ENCODE peak calls at places on chromosomes 1 and 21, in ten cellular contexts. C is M059J; T is activated CD8-positive, alpha-beta memory T cell treated with anti-CD3 and anti-CD28 coated beads for 4 hours; G is cardiac muscle cell; S is ACHN; M is EH; W is activated CD4-positive, alpha-beta T cell treated with anti-CD3 and anti-CD28 coated beads for 1 hour; R is stimulated activated naive CD8-positive, alpha-beta T cell treated with anti-CD3 and anti-CD28 coated beads, Interleukin-15, Interleukin-2, amounts not matched to agents 100 U/mL and 50 U/mL, for 24 hours; I is kidney; Y is neuronal stem cell. A is an unnamed sample.

GRCh38 chr1:173506437-173506836 is 29.3 kb downstream of the PRDX6 start:
- DNase-seq in M (no peak), R (no peak), G (no peak), Y (no peak), C (peak), W (no peak), T (no peak), I (no peak), S (peak), A (peak)

GRCh38 chr1:17599301-17600300 is 60.1 kb downstream of the ARHGEF10L start:
- DNase-seq in C (no peak), Y (no peak), I (no peak), R (no peak), G (no peak), S (no peak), T (no peak), M (no peak), W (no peak), A (no peak)

GRCh38 chr1:21344750-21345443 is 54.6 kb upstream of the ECE1 start:
- DNase-seq in C (peak), T (no peak), Y (no peak), I (peak), G (no peak), M (no peak), W (no peak), S (no peak), R (peak), A (no peak)

GRCh38 chr1:48470506-48470905 is 1.5 kb downstream of the SPATA6 start:
- DNase-seq in Y (no peak), C (no peak), G (peak), M (peak), R (no peak), S (peak), I (peak), T (no peak), W (no peak), A (no peak)

GRCh38 chr1:163412216-163412615 is 90.5 kb downstream of the NUF2 start:
- DNase-seq in R (no peak), G (no peak), Y (no peak), W (no peak), S (no peak), T (no peak), M (no peak), I (no peak), C (no peak), A (no peak)

GRCh38 chr1:18230840-18231239 is 123.2 kb downstream of the IGSF21 start:
- DNase-seq in S (no peak), Y (no peak), I (no peak), W (no peak), G (no peak), T (no peak), C (no peak), R (no peak), M (no peak), A (no peak)

GRCh38 chr1:147719711-147720225 is 40.6 kb downstream of the GJA5 start:
- DNase-seq in C (no peak), Y (no peak), T (no peak), W (no peak), M (no peak), R (no peak), S (no peak), I (no peak), G (peak), A (no peak)

GRCh38 chr1:175882192-175882591 is 138.8 kb upstream of the TNR start:
- DNase-seq in I (no peak), C (no peak), Y (no peak), T (no peak), G (no peak), M (no peak), R (no peak), W (no peak), S (no peak), A (no peak)

GRCh38 chr1:209657140-209657879 is 5.1 kb upstream of the LAMB3 start:
- DNase-seq in T (no peak), M (no peak), S (no peak), R (no peak), I (no peak), C (peak), Y (no peak), W (no peak), G (no peak), A (no peak)

GRCh38 chr21:21052672-21053071 is 54.5 kb downstream of the NCAM2 start:
- DNase-seq in I (no peak), G (no peak), M (no peak), T (no peak), W (no peak), Y (no peak), C (no peak), S (no peak), R (no peak), A (no peak)

GRCh38 chr1:8473121-8473891 is 155.4 kb downstream of the SLC45A1 start:
- DNase-seq in G (no peak), M (no peak), Y (no peak), S (no peak), W (no peak), I (no peak), C (no peak), R (no peak), T (no peak), A (no peak)

GRCh38 chr1:175725684-175726083 is 17.7 kb downstream of the TNR start:
- DNase-seq in W (no peak), G (peak), I (no peak), M (peak), Y (peak), C (peak), R (no peak), T (no peak), S (peak), A (peak)

GRCh38 chr1:211356723-211357418 is 30.2 kb downstream of the TRAF5 start:
- DNase-seq in W (no peak), R (no peak), S (no peak), Y (no peak), T (no peak), I (no peak), G (peak), C (no peak), M (peak), A (no peak)

GRCh38 chr1:29514361-29515187 is 278.3 kb downstream of the PTPRU start:
- DNase-seq in M (no peak), S (no peak), W (no peak), I (no peak), R (no peak), Y (no peak), T (no peak), G (no peak), C (no peak), A (no peak)

GRCh38 chr21:16370176-16370575 is 640.4 kb downstream of the USP25 start:
- DNase-seq in T (no peak), C (no peak), R (no peak), I (no peak), S (no peak), G (no peak), Y (no peak), W (no peak), M (no peak), A (no peak)

GRCh38 chr1:109294481-109294880 is 11.5 kb upstream of the PSRC1 start:
- DNase-seq in T (no peak), C (no peak), S (no peak), I (no peak), G (no peak), W (no peak), Y (no peak), R (no peak), M (no peak), A (no peak)

GRCh38 chr1:200022239-200022804 is 5.2 kb upstream of the NR5A2 start:
- DNase-seq in W (no peak), T (no peak), S (no peak), C (no peak), G (no peak), M (no peak), Y (no peak), I (no peak), R (no peak), A (no peak)

GRCh38 chr1:106926748-106927582 is 129.5 kb upstream of the PRMT6 start:
- DNase-seq in G (no peak), Y (no peak), M (peak), C (no peak), R (no peak), W (no peak), S (no peak), I (no peak), T (no peak), A (no peak)

GRCh38 chr1:44327679-44328491 is 27.2 kb downstream of the ERI3 start:
- DNase-seq in I (peak), C (peak), S (peak), T (no peak), Y (no peak), R (no peak), G (peak), W (no peak), M (peak), A (peak)

GRCh38 chr1:56028244-56028643 is 551.1 kb downstream of the PLPP3 start:
- DNase-seq in C (no peak), I (no peak), M (no peak), W (no peak), Y (no peak), G (no peak), R (no peak), T (no peak), S (no peak), A (no peak)

GRCh38 chr1:223731076-223731770 is 18.9 kb downstream of the CAPN2 start:
- DNase-seq in Y (no peak), C (no peak), M (peak), I (peak), W (no peak), T (no peak), G (peak), S (no peak), R (no peak), A (no peak)

GRCh38 chr1:54604572-54605370 is 18.6 kb downstream of the FAM151A start:
- DNase-seq in W (peak), G (no peak), C (peak), M (no peak), Y (no peak), R (peak), I (no peak), T (no peak), S (no peak), A (no peak)

GRCh38 chr1:232635778-232636356 is 5.9 kb upstream of the SIPA1L2 start:
- DNase-seq in W (no peak), Y (no peak), I (no peak), R (no peak), G (peak), S (peak), C (peak), T (no peak), M (peak), A (peak)

GRCh38 chr1:45014403-45015028 is 2.5 kb downstream of the UROD start:
- DNase-seq in W (peak), T (peak), S (peak), Y (peak), G (peak), C (peak), I (peak), M (peak), R (peak), A (peak)

GRCh38 chr21:27536319-27536718 is 569.4 kb upstream of the ADAMTS5 start:
- DNase-seq in W (no peak), S (no peak), I (no peak), R (no peak), M (peak), C (peak), Y (no peak), G (peak), T (no peak), A (no peak)

GRCh38 chr1:36567601-36568341 is 85.1 kb upstream of the CSF3R start:
- DNase-seq in G (no peak), C (no peak), Y (no peak), S (no peak), I (no peak), M (no peak), T (no peak), R (no peak), W (no peak), A (no peak)

GRCh38 chr1:215923129-215923824 is 356.2 kb downstream of the KCTD3 start:
- DNase-seq in T (no peak), S (no peak), C (peak), M (peak), W (no peak), G (no peak), I (no peak), R (no peak), Y (no peak), A (no peak)

GRCh38 chr1:61080408-61081134 is 1.8 kb upstream of the NFIA start:
- DNase-seq in R (no peak), G (no peak), C (no peak), W (no peak), I (no peak), M (no peak), S (peak), Y (no peak), T (no peak), A (no peak)

GRCh38 chr1:14597343-14598006 is 1.0 kb upstream of the KAZN start:
- DNase-seq in C (peak), R (no peak), T (no peak), M (no peak), S (no peak), Y (peak), I (no peak), G (peak), W (no peak), A (no peak)

GRCh38 chr1:15510611-15511405 is 13.2 kb downstream of the CASP9 start:
- DNase-seq in W (no peak), T (no peak), Y (no peak), M (no peak), R (no peak), I (no peak), S (no peak), C (peak), G (no peak), A (no peak)

GRCh38 chr1:243712890-243713425 is 137.1 kb downstream of the AKT3 start:
- DNase-seq in C (no peak), M (no peak), G (peak), W (no peak), Y (no peak), T (no peak), I (no peak), S (no peak), R (no peak), A (no peak)

GRCh38 chr1:200176181-200176580 is 148.7 kb downstream of the NR5A2 start:
- DNase-seq in M (no peak), I (no peak), S (no peak), R (no peak), W (no peak), G (no peak), T (no peak), C (no peak), Y (no peak), A (no peak)

GRCh38 chr1:10387611-10388386 is 11.1 kb upstream of the PGD start:
- DNase-seq in M (peak), R (no peak), S (no peak), G (peak), T (no peak), W (no peak), I (no peak), C (peak), Y (no peak), A (peak)

GRCh38 chr1:227805606-227806197 is 9.8 kb upstream of the PRSS38 start:
- DNase-seq in G (peak), C (peak), T (no peak), W (no peak), M (peak), S (peak), I (no peak), R (no peak), Y (no peak), A (no peak)

GRCh38 chr1:77796695-77797405 is 17.4 kb downstream of the MIGA1 start:
- DNase-seq in M (no peak), W (no peak), Y (no peak), T (no peak), R (no peak), S (no peak), G (no peak), C (no peak), I (no peak), A (no peak)

GRCh38 chr1:20100632-20101355 is 18.5 kb downstream of the PLA2G2D start:
- DNase-seq in S (peak), R (peak), G (peak), Y (peak), W (no peak), T (no peak), M (peak), I (no peak), C (peak), A (peak)

GRCh38 chr1:11525151-11525505 is 46.2 kb downstream of the DISP3 start:
- DNase-seq in W (no peak), S (no peak), R (no peak), G (no peak), Y (no peak), I (no peak), M (no peak), T (no peak), C (no peak), A (no peak)

GRCh38 chr1:158604968-158605367 is at the start of gene OR10Z1:
- DNase-seq in G (no peak), T (no peak), R (no peak), C (no peak), W (no peak), M (no peak), Y (no peak), S (no peak), I (no peak), A (no peak)